ENCODE peak calls at places on chromosomes 3 and 15, in four cellular contexts. T is lung; F is GM23248; Y is activated naive CD8-positive, alpha-beta T cell treated with anti-CD3 and anti-CD28 coated beads, Interleukin-2, amount 50 U/mL, for 16 hours. G is an unnamed sample.

GRCh38 chr3:124266517-124266916 is 274.6 kb upstream of the ROPN1 start:
- DNase-seq in F (peak; percentile 35), Y (no peak), T (no peak), G (no peak)

GRCh38 chr3:131704084-131704483 is 201.3 kb upstream of the MRPL3 start:
- DNase-seq in F (peak; percentile 57), Y (no peak), T (no peak), G (no peak)

GRCh38 chr3:156135921-156136655 is 15.7 kb downstream of the KCNAB1 start:
- DNase-seq in F (no peak), Y (no peak), T (no peak), G (no peak)

GRCh38 chr15:76107169-76107568 is 47.4 kb downstream of the TMEM266 start:
- DNase-seq in F (peak; percentile 31), Y (no peak), T (no peak), G (no peak)

GRCh38 chr3:14950274-14950673 is 2.9 kb downstream of the NR2C2 start:
- DNase-seq in F (no peak), T (no peak), Y (no peak), G (no peak)

GRCh38 chr3:45132568-45133211 is 13.5 kb downstream of the CDCP1 start:
- DNase-seq in F (no peak), T (no peak), Y (no peak), G (no peak)

GRCh38 chr15:91855684-91856553 is 2.4 kb downstream of the SLCO3A1 start:
- DNase-seq in Y (no peak), F (peak; percentile 5), T (peak; percentile 62), G (no peak)

GRCh38 chr15:52717924-52718323 is 38.7 kb upstream of the ATOSA start:
- DNase-seq in Y (no peak), T (no peak), F (no peak), G (no peak)

GRCh38 chr3:9397911-9398714 is 698 bp downstream of the SETD5 start:
- DNase-seq in T (peak; percentile 52), F (peak; percentile 69), Y (peak; percentile 7), G (no peak)

G was measured in stimulated activated CD8-positive, alpha-beta memory T cell treated with anti-CD3 and anti-CD28 coated beads, Interleukin-4, amount 100 ng/mL, for 4 hours.